ENCODE peak calls at places on chromosome 16, in four cellular contexts. One of them, this sample, is unnamed.

GRCh38 chr16:89049484-89050118 is 44.1 kb upstream of the ACSF3 start:
- DNase-seq in astrocyte of the cerebellum: no peak
- DNase-seq in AG04450: no peak
- DNase-seq in mucosa of descending colon: peak
- DNase-seq in this sample: no peak

GRCh38 chr16:21526923-21527807 is 72.2 kb upstream of the METTL9 start:
- DNase-seq in astrocyte of the cerebellum: no peak
- DNase-seq in AG04450: no peak
- DNase-seq in mucosa of descending colon: no peak
- DNase-seq in this sample: no peak

GRCh38 chr16:1551166-1551565 is 17.7 kb downstream of the TMEM204 start:
- DNase-seq in astrocyte of the cerebellum: no peak
- DNase-seq in AG04450: no peak
- DNase-seq in mucosa of descending colon: no peak
- DNase-seq in this sample: no peak

GRCh38 chr16:14244344-14245010 is 173.4 kb downstream of the MRTFB start:
- DNase-seq in astrocyte of the cerebellum: no peak
- DNase-seq in AG04450: no peak
- DNase-seq in mucosa of descending colon: no peak
- DNase-seq in this sample: peak

GRCh38 chr16:73846292-73846849 is 450.2 kb upstream of the PSMD7 start:
- DNase-seq in astrocyte of the cerebellum: no peak
- DNase-seq in AG04450: no peak
- DNase-seq in mucosa of descending colon: no peak
- DNase-seq in this sample: no peak

GRCh38 chr16:68343137-68343536 is 32.3 kb downstream of the PRMT7 start:
- DNase-seq in astrocyte of the cerebellum: no peak
- DNase-seq in AG04450: no peak
- DNase-seq in mucosa of descending colon: no peak
- DNase-seq in this sample: no peak

GRCh38 chr16:46974352-46974751 is 878 bp upstream of the DNAJA2 start:
- DNase-seq in astrocyte of the cerebellum: no peak
- DNase-seq in AG04450: no peak
- DNase-seq in mucosa of descending colon: no peak
- DNase-seq in this sample: no peak

GRCh38 chr16:30551781-30552180 is 6.4 kb downstream of the ZNF764 start:
- DNase-seq in astrocyte of the cerebellum: no peak
- DNase-seq in AG04450: no peak
- DNase-seq in mucosa of descending colon: no peak
- DNase-seq in this sample: no peak

GRCh38 chr16:49503242-49504022 is 129.8 kb downstream of the C16orf78 start:
- DNase-seq in astrocyte of the cerebellum: no peak
- DNase-seq in AG04450: no peak
- DNase-seq in mucosa of descending colon: no peak
- DNase-seq in this sample: no peak

GRCh38 chr16:14286381-14287230 is 215.5 kb downstream of the MRTFB start:
- DNase-seq in astrocyte of the cerebellum: no peak
- DNase-seq in AG04450: no peak
- DNase-seq in mucosa of descending colon: peak
- DNase-seq in this sample: peak

GRCh38 chr16:21598676-21599157 is 660 bp upstream of the METTL9 start:
- DNase-seq in astrocyte of the cerebellum: no peak
- DNase-seq in AG04450: no peak
- DNase-seq in mucosa of descending colon: no peak
- DNase-seq in this sample: no peak

GRCh38 chr16:57270221-57271062 is 14.0 kb downstream of the PLLP start:
- DNase-seq in astrocyte of the cerebellum: no peak
- DNase-seq in AG04450: no peak
- DNase-seq in mucosa of descending colon: no peak
- DNase-seq in this sample: no peak

GRCh38 chr16:20074089-20074956 is 633 bp upstream of the GPR139 start:
- DNase-seq in astrocyte of the cerebellum: no peak
- DNase-seq in AG04450: no peak
- DNase-seq in mucosa of descending colon: no peak
- DNase-seq in this sample: no peak

GRCh38 chr16:12708266-12708665 is 95.4 kb downstream of the CPPED1 start:
- DNase-seq in astrocyte of the cerebellum: no peak
- DNase-seq in AG04450: no peak
- DNase-seq in mucosa of descending colon: no peak
- DNase-seq in this sample: no peak

GRCh38 chr16:30761427-30761927 is 385 bp downstream of the CFAP119 start:
- DNase-seq in astrocyte of the cerebellum: no peak
- DNase-seq in AG04450: no peak
- DNase-seq in mucosa of descending colon: no peak
- DNase-seq in this sample: no peak

GRCh38 chr16:57808589-57808988 is 6.3 kb upstream of the KIFC3 start:
- DNase-seq in astrocyte of the cerebellum: no peak
- DNase-seq in AG04450: no peak
- DNase-seq in mucosa of descending colon: no peak
- DNase-seq in this sample: no peak

GRCh38 chr16:28549301-28549899 is 4.3 kb upstream of the SGF29 start:
- DNase-seq in astrocyte of the cerebellum: no peak
- DNase-seq in AG04450: no peak
- DNase-seq in mucosa of descending colon: no peak
- DNase-seq in this sample: no peak

GRCh38 chr16:6684076-6684673 is 648.5 kb upstream of the RBFOX1 start:
- DNase-seq in astrocyte of the cerebellum: no peak
- DNase-seq in AG04450: no peak
- DNase-seq in mucosa of descending colon: no peak
- DNase-seq in this sample: no peak

GRCh38 chr16:1538804-1539520 is 5.5 kb downstream of the TMEM204 start:
- DNase-seq in astrocyte of the cerebellum: no peak
- DNase-seq in AG04450: no peak
- DNase-seq in mucosa of descending colon: no peak
- DNase-seq in this sample: no peak

GRCh38 chr16:66272461-66272860 is 94.0 kb upstream of the CDH5 start:
- DNase-seq in astrocyte of the cerebellum: no peak
- DNase-seq in AG04450: no peak
- DNase-seq in mucosa of descending colon: no peak
- DNase-seq in this sample: no peak

GRCh38 chr16:14155572-14156213 is 84.6 kb downstream of the MRTFB start:
- DNase-seq in astrocyte of the cerebellum: no peak
- DNase-seq in AG04450: no peak
- DNase-seq in mucosa of descending colon: no peak
- DNase-seq in this sample: no peak

GRCh38 chr16:56075732-56076131 is 115.6 kb upstream of the GNAO1 start:
- DNase-seq in astrocyte of the cerebellum: no peak
- DNase-seq in AG04450: no peak
- DNase-seq in mucosa of descending colon: no peak
- DNase-seq in this sample: no peak

GRCh38 chr16:89720520-89720858 is 209 bp downstream of the VPS9D1 start:
- DNase-seq in astrocyte of the cerebellum: no peak
- DNase-seq in AG04450: no peak
- DNase-seq in mucosa of descending colon: peak
- DNase-seq in this sample: no peak

GRCh38 chr16:9040766-9041430 is 50.5 kb upstream of the HAPSTR1 start:
- DNase-seq in astrocyte of the cerebellum: no peak
- DNase-seq in AG04450: no peak
- DNase-seq in mucosa of descending colon: no peak
- DNase-seq in this sample: no peak

GRCh38 chr16:61721561-61721960 is 314.7 kb downstream of the CDH8 start:
- DNase-seq in astrocyte of the cerebellum: no peak
- DNase-seq in AG04450: no peak
- DNase-seq in mucosa of descending colon: no peak
- DNase-seq in this sample: no peak

GRCh38 chr16:55497558-55497957 is 11.3 kb upstream of the LPCAT2 start:
- DNase-seq in astrocyte of the cerebellum: no peak
- DNase-seq in AG04450: no peak
- DNase-seq in mucosa of descending colon: no peak
- DNase-seq in this sample: no peak

GRCh38 chr16:47847220-47847970 is 308.4 kb downstream of the ABCC12 start:
- DNase-seq in astrocyte of the cerebellum: no peak
- DNase-seq in AG04450: no peak
- DNase-seq in mucosa of descending colon: no peak
- DNase-seq in this sample: no peak

GRCh38 chr16:89782489-89782888 is 34.0 kb downstream of the FANCA start:
- DNase-seq in astrocyte of the cerebellum: no peak
- DNase-seq in AG04450: no peak
- DNase-seq in mucosa of descending colon: no peak
- DNase-seq in this sample: no peak

GRCh38 chr16:84724619-84725307 is 25.0 kb downstream of the USP10 start:
- DNase-seq in astrocyte of the cerebellum: no peak
- DNase-seq in AG04450: no peak
- DNase-seq in mucosa of descending colon: no peak
- DNase-seq in this sample: no peak

GRCh38 chr16:79770244-79771064 is 169.9 kb upstream of the MAF start:
- DNase-seq in astrocyte of the cerebellum: peak
- DNase-seq in AG04450: peak
- DNase-seq in mucosa of descending colon: peak
- DNase-seq in this sample: peak

GRCh38 chr16:87851141-87851587 is 18.1 kb downstream of the SLC7A5 start:
- DNase-seq in astrocyte of the cerebellum: no peak
- DNase-seq in AG04450: no peak
- DNase-seq in mucosa of descending colon: no peak
- DNase-seq in this sample: no peak
- TF ChIP-seq CTCF in astrocyte of the cerebellum: no peak
- TF ChIP-seq CTCF in AG04450: no peak
- TF ChIP-seq CTCF in mucosa of descending colon: no peak
- TF ChIP-seq CTCF in this sample: no peak

DNA sequence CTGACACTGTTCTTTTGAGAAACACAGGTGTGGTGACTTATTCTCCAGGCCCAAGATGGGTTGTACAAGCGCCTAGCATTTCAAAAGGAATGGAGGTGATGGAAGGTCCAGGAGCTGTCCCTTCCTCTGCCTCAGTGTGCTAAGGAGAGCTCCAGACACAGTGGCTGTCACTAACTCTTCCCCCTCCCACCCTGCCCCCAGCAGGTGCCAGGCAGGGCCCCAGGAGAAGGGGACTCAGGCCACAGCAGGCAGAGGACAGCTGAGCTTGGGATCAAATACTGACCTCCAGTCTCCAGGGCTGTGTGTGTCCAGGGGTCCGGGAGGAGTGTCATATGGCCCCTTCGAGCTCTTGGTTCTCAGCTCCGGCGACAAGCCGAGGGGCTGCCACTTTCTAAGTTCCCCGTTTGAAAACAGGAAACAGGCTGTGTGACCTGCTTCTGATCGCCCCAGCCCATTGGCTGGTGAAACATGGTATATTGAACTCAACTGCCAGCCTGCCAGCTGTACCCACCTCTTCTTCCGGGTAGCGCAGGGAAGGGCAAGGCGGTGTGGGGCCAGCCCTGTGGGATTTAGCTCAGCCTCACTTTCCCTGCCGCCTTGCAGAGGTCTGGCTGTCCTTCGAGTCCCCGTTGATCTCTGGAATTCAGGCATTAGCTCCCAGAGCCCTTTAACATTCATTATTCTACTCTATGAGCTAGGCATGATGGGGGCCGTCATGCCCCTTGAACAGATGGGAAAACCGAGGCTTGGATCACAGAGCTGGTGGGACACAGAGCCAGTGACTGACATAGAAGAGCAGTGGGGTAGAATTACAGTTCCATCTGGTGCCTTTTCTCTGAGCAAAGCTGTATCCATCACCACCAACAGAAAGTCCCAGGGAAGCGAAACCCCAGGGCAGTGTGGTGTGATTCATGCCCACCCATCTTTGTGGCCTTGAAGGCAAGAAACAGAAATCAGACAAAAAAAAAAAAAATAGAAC is at the start of gene SNX20:
- DNase-seq in astrocyte of the cerebellum: no peak
- DNase-seq in AG04450: no peak
- DNase-seq in mucosa of descending colon: peak
- DNase-seq in this sample: no peak
- H3K4me3 ChIP-seq in astrocyte of the cerebellum: no peak
- H3K4me3 ChIP-seq in AG04450: no peak
- H3K4me3 ChIP-seq in mucosa of descending colon: no peak
- H3K4me3 ChIP-seq in this sample: no peak

GRCh38 chr16:87436225-87437172 is 44.4 kb downstream of the MAP1LC3B start:
- DNase-seq in astrocyte of the cerebellum: peak
- DNase-seq in AG04450: no peak
- DNase-seq in mucosa of descending colon: peak
- DNase-seq in this sample: no peak

GRCh38 chr16:87438611-87438985 is 46.5 kb downstream of the MAP1LC3B start:
- DNase-seq in astrocyte of the cerebellum: no peak
- DNase-seq in AG04450: no peak
- DNase-seq in mucosa of descending colon: peak
- DNase-seq in this sample: no peak

GRCh38 chr16:87439926-87440325 is 47.8 kb downstream of the MAP1LC3B start:
- DNase-seq in astrocyte of the cerebellum: no peak
- DNase-seq in AG04450: no peak
- DNase-seq in mucosa of descending colon: no peak
- DNase-seq in this sample: no peak

GRCh38 chr16:87437327-87437726 is 45.2 kb downstream of the MAP1LC3B start:
- DNase-seq in astrocyte of the cerebellum: no peak
- DNase-seq in AG04450: no peak
- DNase-seq in mucosa of descending colon: peak
- DNase-seq in this sample: no peak

DNA sequence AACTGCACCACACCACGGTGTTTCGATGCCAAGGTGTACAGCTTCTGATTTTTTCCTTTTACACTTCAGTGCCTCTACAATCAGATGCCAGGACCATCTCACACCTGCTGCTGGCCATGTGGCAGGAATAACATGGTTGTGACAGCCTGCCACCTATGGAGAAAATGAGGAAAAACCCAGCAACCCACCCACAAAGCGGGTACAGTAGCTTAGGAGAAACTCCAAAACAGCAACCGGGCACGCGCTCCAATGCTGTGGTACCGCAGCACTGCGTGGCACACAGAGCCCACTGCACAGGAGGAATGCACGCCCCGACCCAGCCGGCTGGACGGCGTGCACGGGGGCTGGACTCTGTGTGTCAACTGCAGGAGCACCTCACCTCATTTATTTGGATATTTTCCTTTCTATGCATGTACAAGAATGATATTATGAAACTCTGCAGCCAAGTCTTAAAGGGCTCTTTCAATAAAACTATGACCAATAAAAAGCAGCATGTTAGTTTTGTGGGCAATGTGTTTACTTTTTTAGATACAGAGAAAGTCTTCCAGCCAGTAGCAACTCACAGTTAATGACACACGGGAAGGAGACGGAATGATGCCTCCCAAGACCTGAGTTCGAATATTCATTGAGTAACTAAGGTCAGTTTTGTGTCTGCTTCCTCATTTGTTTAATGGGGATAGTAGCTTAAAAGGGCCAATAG is 45.9 kb downstream of the MAP1LC3B start:
- DNase-seq in astrocyte of the cerebellum: no peak
- DNase-seq in AG04450: no peak
- DNase-seq in mucosa of descending colon: peak
- DNase-seq in this sample: no peak
- TF ChIP-seq CTCF in astrocyte of the cerebellum: no peak
- TF ChIP-seq CTCF in AG04450: no peak
- TF ChIP-seq CTCF in mucosa of descending colon: no peak
- TF ChIP-seq CTCF in this sample: no peak

DNA sequence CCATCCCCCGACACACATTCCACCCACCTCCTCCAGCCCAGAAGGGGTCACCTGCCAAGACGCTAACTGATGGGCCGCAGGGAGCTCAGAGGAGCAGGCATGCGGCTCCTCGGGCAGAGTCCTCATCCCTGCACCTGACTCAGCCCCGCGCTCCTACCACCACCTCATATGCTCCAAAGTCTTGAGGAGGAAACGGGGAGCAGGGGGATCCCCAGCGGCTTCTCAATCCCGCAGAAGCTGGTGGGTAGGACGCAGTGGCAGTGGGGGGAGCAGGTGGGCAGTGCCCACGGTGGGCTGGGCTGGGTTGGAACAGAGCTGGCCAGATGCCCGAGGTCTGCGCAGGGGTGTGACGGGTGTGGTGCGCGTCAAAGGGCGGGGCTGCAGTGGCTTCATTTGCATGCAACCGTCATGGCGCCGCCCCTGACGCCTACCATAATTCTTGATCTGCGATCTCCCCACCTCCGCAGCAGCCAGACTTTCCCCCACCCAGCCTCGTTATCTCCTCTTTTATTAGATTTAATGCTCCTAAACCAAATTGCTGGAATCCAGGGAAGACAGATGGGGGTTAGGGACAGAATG is 39.0 kb upstream of the EMP2 start:
- DNase-seq in astrocyte of the cerebellum: no peak
- DNase-seq in AG04450: no peak
- DNase-seq in mucosa of descending colon: peak
- DNase-seq in this sample: no peak
- H3K4me3 ChIP-seq in astrocyte of the cerebellum: no peak
- H3K4me3 ChIP-seq in AG04450: no peak
- H3K4me3 ChIP-seq in mucosa of descending colon: no peak
- H3K4me3 ChIP-seq in this sample: no peak